ENCODE peak calls at places on chromosomes 16 and 17, in nine cellular contexts. D, X, Q, F, H, W, R, J and C are unnamed samples.

GRCh38 chr16:19972111-19972510 is 87.5 kb upstream of the GPRC5B start:
- DNase-seq in D (no peak), X (peak; percentile 61), Q (no peak), F (no peak), H (no peak), W (no peak), R (no peak), J (no peak), C (no peak)

GRCh38 chr17:82388223-82388921 is 16.8 kb downstream of the UTS2R start:
- DNase-seq in D (peak; percentile 52), X (no peak), Q (no peak), F (no peak), H (no peak), W (no peak), R (no peak), J (no peak), C (no peak)

GRCh38 chr16:27690604-27691003 is 140.7 kb downstream of the KATNIP start:
- DNase-seq in D (peak; percentile 48), X (no peak), Q (peak; percentile 14), F (no peak), H (no peak), W (peak; percentile 26), R (no peak), J (no peak), C (peak; percentile 19)

GRCh38 chr17:14464741-14465140 is 163.9 kb downstream of the HS3ST3B1 start:
- DNase-seq in D (no peak), X (no peak), Q (no peak), F (no peak), H (no peak), W (no peak), R (no peak), J (no peak), C (peak; percentile 15)

GRCh38 chr16:56295739-56296527 is 104.6 kb downstream of the GNAO1 start:
- DNase-seq in D (no peak), X (no peak), Q (no peak), F (peak; percentile 46), H (no peak), W (no peak), R (peak; percentile 65), J (no peak), C (no peak)

GRCh38 chr16:81421536-81421935 is 23.1 kb upstream of the CMIP start:
- DNase-seq in D (no peak), X (no peak), Q (no peak), F (no peak), H (no peak), W (no peak), R (no peak), J (no peak), C (no peak)

GRCh38 chr16:26111900-26112299 is 420.1 kb downstream of the HS3ST4 start:
- DNase-seq in D (no peak), X (no peak), Q (no peak), F (no peak), H (no peak), W (no peak), R (no peak), J (no peak), C (no peak)

GRCh38 chr17:11545002-11545401 is 53.3 kb upstream of the DNAH9 start:
- DNase-seq in D (no peak), X (no peak), Q (no peak), F (no peak), H (no peak), W (no peak), R (no peak), J (no peak), C (no peak)

GRCh38 chr16:81273223-81273940 is 34.9 kb downstream of the BCO1 start:
- DNase-seq in D (no peak), X (no peak), Q (peak; percentile 18), F (no peak), H (no peak), W (no peak), R (peak; percentile 32), J (no peak), C (no peak)

GRCh38 chr16:69328854-69329316 is 1.5 kb downstream of the PDF start:
- DNase-seq in D (no peak), X (no peak), Q (no peak), F (no peak), H (no peak), W (no peak), R (no peak), J (no peak), C (peak; percentile 65)

GRCh38 chr17:45997166-45997565 is 1.9 kb upstream of the STH start:
- DNase-seq in D (no peak), X (no peak), Q (no peak), F (no peak), H (no peak), W (no peak), R (no peak), J (no peak), C (no peak)

GRCh38 chr17:33436321-33436720 is 143.2 kb upstream of the ASIC2 start:
- DNase-seq in D (no peak), X (no peak), Q (no peak), F (no peak), H (no peak), W (no peak), R (no peak), J (no peak), C (no peak)

GRCh38 chr17:31269597-31269996 is 27.4 kb downstream of the OMG start:
- DNase-seq in D (peak; percentile 47), X (no peak), Q (no peak), F (no peak), H (no peak), W (no peak), R (no peak), J (peak; percentile 27), C (peak; percentile 82)

GRCh38 chr17:41333098-41333497 is 17.5 kb downstream of the KRT33A start:
- DNase-seq in D (no peak), X (no peak), Q (peak; percentile 5), F (no peak), H (no peak), W (no peak), R (no peak), J (no peak), C (no peak)

GRCh38 chr16:1990336-1991134 is 765 bp downstream of the SYNGR3 start:
- DNase-seq in D (no peak), X (no peak), Q (no peak), F (peak; percentile 20), H (no peak), W (no peak), R (no peak), J (no peak), C (no peak)

GRCh38 chr17:80526116-80526910 is 18.3 kb upstream of the RPTOR start:
- DNase-seq in D (no peak), X (no peak), Q (no peak), F (no peak), H (no peak), W (no peak), R (no peak), J (no peak), C (no peak)

GRCh38 chr16:70688266-70688742 is 2.5 kb upstream of the MTSS2 start:
- DNase-seq in D (no peak), X (no peak), Q (peak; percentile 52), F (no peak), H (no peak), W (no peak), R (peak; percentile 86), J (no peak), C (no peak)

GRCh38 chr17:3534881-3535252 is 22.7 kb downstream of the TRPV3 start:
- DNase-seq in D (peak; percentile 38), X (no peak), Q (no peak), F (no peak), H (no peak), W (peak; percentile 0), R (peak; percentile 63), J (peak; percentile 54), C (no peak)

GRCh38 chr17:49926886-49927285 is 42.1 kb upstream of the DLX4 start:
- DNase-seq in D (peak; percentile 72), X (peak; percentile 85), Q (no peak), F (no peak), H (no peak), W (no peak), R (no peak), J (no peak), C (no peak)

GRCh38 chr16:67773099-67773498 is 33.3 kb downstream of the RANBP10 start:
- DNase-seq in D (no peak), X (no peak), Q (peak; percentile 27), F (no peak), H (no peak), W (no peak), R (no peak), J (no peak), C (no peak)

GRCh38 chr17:28861393-28862203 is 6.8 kb downstream of the ERAL1 start:
- DNase-seq in D (no peak), X (no peak), Q (no peak), F (no peak), H (no peak), W (no peak), R (no peak), J (no peak), C (no peak)

GRCh38 chr17:1629647-1630310 is 1.1 kb upstream of the SLC43A2 start:
- DNase-seq in D (no peak), X (no peak), Q (peak; percentile 74), F (peak; percentile 3), H (peak; percentile 72), W (peak; percentile 24), R (no peak), J (peak; percentile 76), C (no peak)

GRCh38 chr17:49434821-49435581 is 20.3 kb upstream of the PHB1 start:
- DNase-seq in D (peak; percentile 89), X (peak; percentile 67), Q (peak; percentile 23), F (peak; percentile 2), H (peak; percentile 20), W (peak; percentile 66), R (no peak), J (peak; percentile 95), C (peak; percentile 87)

GRCh38 chr17:82244413-82245140 is 15.7 kb downstream of the SLC16A3 start:
- DNase-seq in D (no peak), X (no peak), Q (no peak), F (no peak), H (no peak), W (peak; percentile 89), R (peak; percentile 68), J (no peak), C (no peak)

GRCh38 chr17:41333836-41334235 is 16.8 kb downstream of the KRT33A start:
- DNase-seq in D (no peak), X (no peak), Q (peak; percentile 3), F (no peak), H (no peak), W (no peak), R (no peak), J (no peak), C (no peak)

GRCh38 chr17:60311186-60311585 is 80.7 kb downstream of the USP32 start:
- DNase-seq in D (no peak), X (no peak), Q (no peak), F (no peak), H (no peak), W (no peak), R (no peak), J (no peak), C (no peak)

GRCh38 chr16:1470543-1471251 is 4.1 kb downstream of the CLCN7 start:
- DNase-seq in D (no peak), X (peak; percentile 77), Q (no peak), F (no peak), H (no peak), W (no peak), R (no peak), J (no peak), C (no peak)

GRCh38 chr17:73343168-73343634 is 31.4 kb upstream of the CDC42EP4 start:
- DNase-seq in D (peak; percentile 80), X (peak; percentile 88), Q (peak; percentile 68), F (no peak), H (no peak), W (no peak), R (peak; percentile 82), J (no peak), C (no peak)

GRCh38 chr17:57470906-57471305 is 214.6 kb downstream of the MSI2 start:
- DNase-seq in D (no peak), X (no peak), Q (no peak), F (no peak), H (no peak), W (no peak), R (no peak), J (no peak), C (no peak)

GRCh38 chr17:7703584-7704574 is 1.1 kb upstream of the EFNB3 start:
- DNase-seq in D (no peak), X (no peak), Q (no peak), F (peak; percentile 95), H (no peak), W (no peak), R (no peak), J (peak; percentile 34), C (peak; percentile 45)

GRCh38 chr16:27048316-27048715 is 18.4 kb upstream of the C16orf82 start:
- DNase-seq in D (no peak), X (no peak), Q (no peak), F (no peak), H (no peak), W (no peak), R (no peak), J (no peak), C (peak; percentile 21)